ENCODE peak calls at places on chromosomes 6 and 20, in six cellular contexts. K is CD8-positive, alpha-beta T cell; F is Calu3; U is GM23338; A is esophagus muscularis mucosa; D is foreskin keratinocyte. Q is an unnamed sample.

GRCh38 chr6:28758046-28758817 is 165.6 kb downstream of the TRIM27 start:
- DNase-seq in K (no peak), F (peak; percentile 86), U (peak; percentile 81), A (peak; percentile 42), D (peak; percentile 74), Q (no peak)

GRCh38 chr6:136036601-136037000 is 185.1 kb downstream of the PDE7B start:
- DNase-seq in K (no peak), F (no peak), U (no peak), A (no peak), D (no peak), Q (no peak)

GRCh38 chr6:110178626-110179405 is 654 bp downstream of the WASF1 start:
- DNase-seq in K (peak; percentile 78), F (peak; percentile 40), U (peak; percentile 70), A (no peak), D (peak; percentile 71), Q (peak; percentile 54)

GRCh38 chr6:111237757-111238260 is 150.5 kb downstream of the SLC16A10 start:
- DNase-seq in K (no peak), F (no peak), U (no peak), A (no peak), D (no peak), Q (no peak)

GRCh38 chr20:12721636-12722035 is 287.1 kb upstream of the SPTLC3 start:
- DNase-seq in K (no peak), F (no peak), U (no peak), A (no peak), D (no peak), Q (no peak)

GRCh38 chr20:13029687-13030510 is 21.1 kb downstream of the SPTLC3 start:
- DNase-seq in K (no peak), F (peak; percentile 69), U (no peak), A (no peak), D (peak; percentile 94), Q (no peak)

GRCh38 chr20:37266940-37267683 is 5.5 kb upstream of the GHRH start:
- DNase-seq in K (no peak), F (no peak), U (no peak), A (no peak), D (no peak), Q (no peak)

GRCh38 chr6:150622941-150623874 is 23.5 kb downstream of the PLEKHG1 start:
- DNase-seq in K (no peak), F (no peak), U (no peak), A (peak; percentile 83), D (no peak), Q (peak; percentile 63)

GRCh38 chr6:32439708-32440214 is at the start of gene HLA-DRA:
- DNase-seq in K (peak; percentile 51), F (peak; percentile 77), U (peak; percentile 90), A (no peak), D (no peak), Q (peak; percentile 81)

GRCh38 chr6:142850653-142851434 is 94.1 kb downstream of the HIVEP2 start:
- DNase-seq in K (no peak), F (no peak), U (no peak), A (no peak), D (no peak), Q (no peak)

GRCh38 chr20:59291740-59292139 is 8.7 kb upstream of the EDN3 start:
- DNase-seq in K (no peak), F (no peak), U (no peak), A (no peak), D (no peak), Q (no peak)

GRCh38 chr20:51481311-51481997 is 61.1 kb downstream of the NFATC2 start:
- DNase-seq in K (no peak), F (peak; percentile 23), U (no peak), A (no peak), D (no peak), Q (peak; percentile 55)

GRCh38 chr6:17768881-17769280 is 62.2 kb upstream of the NUP153 start:
- DNase-seq in K (no peak), F (no peak), U (no peak), A (no peak), D (no peak), Q (no peak)

GRCh38 chr20:47886454-47887041 is 101.3 kb upstream of the SULF2 start:
- DNase-seq in K (no peak), F (no peak), U (no peak), A (no peak), D (no peak), Q (no peak)

GRCh38 chr20:57381596-57382503 is 9.3 kb upstream of the RBM38 start:
- DNase-seq in K (peak; percentile 92), F (peak; percentile 91), U (peak; percentile 83), A (peak; percentile 95), D (no peak), Q (peak; percentile 87)

GRCh38 chr6:163302747-163303146 is 111.8 kb upstream of the QKI start:
- DNase-seq in K (no peak), F (no peak), U (no peak), A (no peak), D (no peak), Q (no peak)

GRCh38 chr20:45445805-45446562 is 23.6 kb upstream of the WFDC2 start:
- DNase-seq in K (no peak), F (peak; percentile 84), U (peak; percentile 75), A (no peak), D (no peak), Q (peak; percentile 50)

GRCh38 chr20:4717816-4718215 is 3.9 kb upstream of the PRND start:
- DNase-seq in K (no peak), F (no peak), U (no peak), A (no peak), D (no peak), Q (no peak)

GRCh38 chr6:34115396-34116314 is 30.2 kb downstream of the GRM4 start:
- DNase-seq in K (no peak), F (peak; percentile 32), U (peak; percentile 83), A (no peak), D (no peak), Q (peak; percentile 73)

GRCh38 chr6:1179571-1180459 is 132.1 kb upstream of the FOXQ1 start:
- DNase-seq in K (no peak), F (no peak), U (no peak), A (no peak), D (no peak), Q (no peak)

GRCh38 chr20:41370176-41370575 is 3.6 kb upstream of the EMILIN3 start:
- DNase-seq in K (no peak), F (no peak), U (no peak), A (no peak), D (no peak), Q (no peak)

GRCh38 chr6:78844899-78845298 is 22.5 kb upstream of the IRAK1BP1 start:
- DNase-seq in K (no peak), F (no peak), U (no peak), A (no peak), D (no peak), Q (no peak)

GRCh38 chr20:38673731-38674177 is 50.5 kb upstream of the SLC32A1 start:
- DNase-seq in K (no peak), F (no peak), U (peak; percentile 60), A (no peak), D (no peak), Q (peak; percentile 36)

DNA sequence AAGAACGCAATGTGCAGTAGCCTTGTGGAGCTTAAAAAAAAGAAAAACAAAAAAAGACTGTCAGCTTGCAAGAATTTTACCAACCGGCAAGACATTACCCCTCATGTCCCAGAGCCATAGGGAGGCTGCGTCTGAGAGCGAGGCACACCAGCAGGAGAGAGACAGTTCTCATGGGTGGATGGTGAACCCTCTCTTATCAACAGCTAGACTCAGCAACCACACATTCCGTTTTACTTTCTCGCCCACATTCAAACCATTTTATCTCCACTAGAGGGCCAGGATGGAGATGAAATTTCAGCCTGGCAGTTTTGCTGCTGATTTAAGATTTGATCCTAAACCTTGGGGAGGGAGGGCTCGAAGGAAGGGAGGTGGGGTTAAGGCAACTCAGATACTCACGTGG is 247.0 kb downstream of the ATXN1 start:
- DNase-seq in K (no peak), F (peak; percentile 6), U (peak; percentile 72), A (no peak), D (no peak), Q (peak; percentile 46)
- TF ChIP-seq CTCF in K (no peak), F (peak; percentile 47), U (peak; percentile 59), A (no peak), D (peak; percentile 63), Q (peak; percentile 26)

DNA sequence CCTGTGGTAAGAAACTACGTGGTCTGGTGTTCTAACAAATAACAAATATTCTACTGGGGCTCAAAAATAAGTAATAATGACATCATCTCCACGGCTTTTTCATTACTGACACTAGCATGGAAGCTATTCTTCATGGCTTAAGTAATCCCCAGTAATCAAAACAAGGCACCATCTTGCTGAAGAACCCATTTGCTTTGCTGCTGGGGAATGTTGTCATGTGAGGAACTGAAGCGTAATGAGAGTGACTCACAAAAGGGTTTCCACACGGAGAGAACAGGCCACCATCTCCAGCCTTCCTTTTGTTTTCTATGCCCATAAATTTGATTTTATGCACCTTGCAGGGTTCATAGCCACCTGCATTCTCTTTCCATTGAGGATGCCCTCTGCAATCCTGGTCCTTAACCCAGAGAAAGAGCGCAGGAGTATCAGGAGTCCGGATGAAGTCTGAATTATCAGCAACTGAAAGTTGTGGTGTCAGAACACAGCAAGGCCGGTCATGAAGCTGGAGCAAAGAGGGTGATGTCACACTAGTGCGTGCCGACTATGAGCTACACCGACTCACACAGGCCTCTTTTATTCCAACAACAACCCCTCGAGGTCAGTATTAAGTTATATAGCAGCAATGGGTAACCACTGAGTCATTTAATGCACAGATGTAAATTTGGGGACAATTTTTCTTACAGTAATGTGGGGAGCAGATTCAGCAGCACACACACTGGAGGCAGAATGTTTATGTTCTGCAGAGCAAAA is 173.7 kb upstream of the SSTR4 start:
- DNase-seq in K (no peak), F (no peak), U (no peak), A (no peak), D (peak; percentile 11), Q (no peak)
- TF ChIP-seq CTCF in K (no peak), F (no peak), U (no peak), A (no peak), D (peak; percentile 12), Q (no peak)

DNA sequence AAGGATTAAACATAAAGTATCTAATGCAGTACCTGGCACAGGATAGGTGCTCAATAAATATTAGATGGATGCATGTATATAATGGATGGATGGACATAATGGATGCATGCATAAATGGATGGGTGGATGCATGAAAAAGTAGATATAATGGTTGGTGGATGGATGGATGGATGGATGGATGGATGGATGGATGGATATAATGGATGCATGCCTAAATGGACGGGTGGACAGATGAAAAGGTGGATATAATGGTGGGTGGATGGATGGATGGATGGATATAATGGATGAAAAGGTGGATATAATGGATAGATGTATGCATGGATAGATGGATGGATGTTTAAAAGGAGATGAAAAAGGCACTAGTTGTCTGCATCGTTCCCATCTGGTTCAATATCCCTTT is 26.0 kb downstream of the TFEB start:
- DNase-seq in K (no peak), F (no peak), U (no peak), A (no peak), D (no peak), Q (no peak)
- TF ChIP-seq CTCF in K (no peak), F (no peak), U (no peak), A (no peak), D (no peak), Q (no peak)

DNA sequence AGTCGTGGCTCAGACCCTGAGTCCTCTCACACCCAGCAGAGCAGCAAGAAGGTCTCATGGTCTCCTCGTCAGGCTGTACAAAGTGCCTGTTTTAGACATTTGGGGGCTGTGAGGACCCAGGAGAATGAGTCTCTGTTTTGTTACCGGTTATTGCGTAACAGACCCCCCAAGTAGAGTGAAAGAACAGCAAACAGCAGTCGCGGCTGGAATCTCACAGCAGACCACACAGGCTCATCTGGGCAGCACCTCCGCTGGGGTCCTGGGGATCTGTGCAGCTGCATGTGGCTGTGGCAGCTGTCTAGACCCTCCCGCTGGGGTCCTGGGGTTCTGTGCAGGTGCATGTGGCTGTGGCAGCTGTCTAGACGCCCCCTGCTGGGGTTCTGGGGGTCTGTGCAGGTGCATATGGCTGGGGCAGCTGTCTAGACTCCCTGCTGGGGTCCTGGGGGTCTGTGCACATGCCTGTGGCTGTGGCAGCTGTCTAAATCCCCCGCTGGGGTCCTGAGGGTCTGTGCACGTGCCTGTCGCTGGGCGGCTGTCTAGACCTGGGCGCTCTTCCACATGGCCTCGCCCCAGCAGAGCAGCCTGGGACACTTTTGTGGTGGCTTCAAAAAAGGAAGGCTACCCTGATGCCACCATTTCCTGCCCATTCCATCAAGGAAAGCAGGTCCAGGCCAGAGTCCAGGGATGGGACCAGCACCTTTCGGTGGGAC is 24.7 kb downstream of the ENTPD6 start:
- DNase-seq in K (no peak), F (no peak), U (peak; percentile 61), A (no peak), D (no peak), Q (no peak)
- TF ChIP-seq CTCF in K (peak; percentile 26), F (no peak), U (peak; percentile 49), A (no peak), D (peak; percentile 40), Q (no peak)